ENCODE peak calls at places on chromosomes 1 and 21, in five cellular contexts. X is lower leg skin, U is prostate gland, M is tibial nerve, C is esophagus squamous epithelium. I is an unnamed sample.

GRCh38 chr1:192516776-192517297 is 58.7 kb upstream of the RGS1 start:
- DNase-seq in X (peak), U (no peak), M (no peak), C (no peak), I (no peak)

GRCh38 chr1:163162281-163162937 is 40.3 kb downstream of the RGS5 start:
- DNase-seq in X (no peak), U (no peak), M (no peak), C (no peak), I (no peak)

GRCh38 chr1:218521414-218522169 is 176.5 kb downstream of the TGFB2 start:
- DNase-seq in X (peak), U (peak), M (peak), C (no peak), I (no peak)

GRCh38 chr1:84619383-84620093 is 45.3 kb upstream of the CTBS start:
- DNase-seq in X (no peak), U (no peak), M (no peak), C (no peak), I (peak)

GRCh38 chr1:17080085-17080759 is 26.4 kb upstream of the SDHB start:
- DNase-seq in X (no peak), U (no peak), M (no peak), C (no peak), I (no peak)

GRCh38 chr1:157157481-157158190 is 19.4 kb upstream of the ETV3 start:
- DNase-seq in X (no peak), U (no peak), M (no peak), C (no peak), I (no peak)

GRCh38 chr21:41207401-41208388 is 39.7 kb downstream of the BACE2 start:
- DNase-seq in X (peak), U (peak), M (peak), C (no peak), I (no peak)

GRCh38 chr1:941588-942383 is 17.3 kb downstream of the NOC2L start:
- DNase-seq in X (no peak), U (no peak), M (no peak), C (no peak), I (peak)

GRCh38 chr1:23577056-23577985 is 18.0 kb upstream of the ID3 start:
- DNase-seq in X (no peak), U (no peak), M (no peak), C (no peak), I (no peak)

GRCh38 chr1:238675241-238675640 is 711.1 kb upstream of the CHRM3 start:
- DNase-seq in X (no peak), U (no peak), M (no peak), C (no peak), I (no peak)

GRCh38 chr1:54870869-54871268 is 16.1 kb downstream of the DHCR24 start:
- DNase-seq in X (no peak), U (no peak), M (no peak), C (no peak), I (no peak)

GRCh38 chr1:37726191-37726590 is 33.9 kb downstream of the CDCA8 start:
- DNase-seq in X (no peak), U (no peak), M (no peak), C (no peak), I (no peak)

GRCh38 chr1:183711691-183712401 is 58.7 kb upstream of the APOBEC4 start:
- DNase-seq in X (no peak), U (no peak), M (no peak), C (no peak), I (no peak)

GRCh38 chr1:243447844-243448243 is 192.0 kb downstream of the SDCCAG8 start:
- DNase-seq in X (no peak), U (no peak), M (no peak), C (no peak), I (no peak)

GRCh38 chr1:23581219-23581618 is 21.9 kb upstream of the ID3 start:
- DNase-seq in X (no peak), U (no peak), M (no peak), C (no peak), I (no peak)

GRCh38 chr1:217117973-217118465 is 394.8 kb upstream of the ESRRG start:
- DNase-seq in X (no peak), U (no peak), M (no peak), C (no peak), I (no peak)

GRCh38 chr1:228882041-228882784 is 146.9 kb downstream of the RHOU start:
- DNase-seq in X (no peak), U (no peak), M (no peak), C (no peak), I (no peak)

GRCh38 chr1:68276448-68276847 is 44.1 kb upstream of the WLS start:
- DNase-seq in X (no peak), U (no peak), M (no peak), C (no peak), I (no peak)

DNA sequence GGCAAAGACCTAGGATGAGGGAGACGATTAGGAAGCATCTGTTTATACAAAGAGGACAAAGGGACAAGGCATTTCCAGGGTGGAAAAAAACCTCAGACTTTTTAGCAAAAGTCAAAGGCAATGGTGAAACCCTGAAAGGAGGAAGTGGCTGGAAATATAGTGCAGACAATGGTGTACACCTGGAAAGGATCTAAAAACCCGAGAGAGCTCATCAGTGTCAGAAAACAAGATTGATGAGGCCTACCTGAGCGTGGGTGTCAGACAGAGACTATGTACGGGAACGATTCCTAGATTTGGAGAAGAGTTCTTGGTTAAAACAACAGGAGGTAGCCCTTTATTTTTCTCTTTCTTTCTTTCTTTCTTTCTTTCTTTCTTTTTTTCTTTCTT is 68.8 kb upstream of the HUNK start:
- DNase-seq in X (no peak), U (no peak), M (no peak), C (no peak), I (no peak)
- TF ChIP-seq POLR2A in X (no peak), U (no peak), M (no peak), C (no peak), I (no peak)

GRCh38 chr1:2556277-2557145 is at the start of gene TNFRSF14:
- DNase-seq in X (peak), U (peak), M (no peak), C (no peak), I (no peak)
- TF ChIP-seq POLR2A in X (no peak), U (peak), M (no peak), C (no peak), I (peak)

DNA sequence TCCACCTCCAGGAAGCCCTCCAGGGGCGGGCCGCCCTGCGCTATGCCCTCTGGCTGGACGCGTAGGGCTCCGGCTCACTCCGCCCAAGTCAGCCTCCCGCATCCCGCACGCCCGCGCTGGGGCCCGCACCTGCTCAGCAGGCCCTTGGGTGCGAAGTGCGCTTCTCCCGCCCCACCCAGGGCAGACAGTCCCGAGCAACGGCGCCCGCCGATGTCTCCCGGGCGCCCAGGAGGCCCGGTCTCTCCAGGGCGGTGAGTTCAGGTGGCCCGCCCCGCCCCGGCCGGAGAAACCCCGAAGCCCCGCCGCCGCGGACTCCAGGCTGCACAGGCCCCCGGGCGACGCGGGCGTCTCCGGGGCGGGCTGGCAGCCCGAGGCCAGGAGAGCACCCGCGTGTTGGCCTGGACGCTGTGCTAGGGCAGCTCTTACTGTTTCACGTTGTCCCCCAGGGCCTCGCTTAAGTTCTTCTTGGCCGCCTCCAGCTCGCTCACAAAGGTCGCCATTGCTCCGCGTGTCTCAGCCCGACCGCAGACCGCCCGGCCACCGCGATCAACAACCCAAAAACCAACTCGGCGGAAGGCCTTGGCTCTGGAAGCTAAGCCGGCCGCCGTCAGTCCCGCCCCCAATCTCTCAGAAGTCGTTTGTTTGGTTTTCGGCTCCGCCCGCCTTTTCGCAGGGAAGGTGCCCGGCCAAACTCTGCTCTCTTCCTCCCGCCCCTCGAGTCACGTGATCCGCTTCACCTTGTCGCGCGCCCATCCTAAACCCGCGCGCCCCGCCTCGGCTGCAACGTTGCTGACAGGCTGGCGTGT is at the start of gene TADA1:
- DNase-seq in X (peak), U (peak), M (peak), C (peak), I (peak)
- TF ChIP-seq POLR2A in X (no peak), U (peak), M (peak), C (peak), I (peak)

GRCh38 chr1:94542088-94542671 is 621 bp upstream of the F3 start:
- DNase-seq in X (peak), U (no peak), M (peak), C (no peak), I (no peak)

GRCh38 chr1:94540440-94541174 is 952 bp downstream of the F3 start:
- DNase-seq in X (no peak), U (no peak), M (no peak), C (no peak), I (no peak)

GRCh38 chr1:94543003-94543402 is 1.4 kb upstream of the F3 start:
- DNase-seq in X (no peak), U (no peak), M (no peak), C (no peak), I (no peak)

GRCh38 chr1:94539496-94539895 is 2.1 kb downstream of the F3 start:
- DNase-seq in X (no peak), U (no peak), M (no peak), C (no peak), I (no peak)

GRCh38 chr1:94541175-94542087 is at the start of gene F3:
- DNase-seq in X (peak), U (peak), M (peak), C (peak), I (peak)
- TF ChIP-seq POLR2A in X (peak), U (peak), M (peak), C (peak), I (peak)

DNA sequence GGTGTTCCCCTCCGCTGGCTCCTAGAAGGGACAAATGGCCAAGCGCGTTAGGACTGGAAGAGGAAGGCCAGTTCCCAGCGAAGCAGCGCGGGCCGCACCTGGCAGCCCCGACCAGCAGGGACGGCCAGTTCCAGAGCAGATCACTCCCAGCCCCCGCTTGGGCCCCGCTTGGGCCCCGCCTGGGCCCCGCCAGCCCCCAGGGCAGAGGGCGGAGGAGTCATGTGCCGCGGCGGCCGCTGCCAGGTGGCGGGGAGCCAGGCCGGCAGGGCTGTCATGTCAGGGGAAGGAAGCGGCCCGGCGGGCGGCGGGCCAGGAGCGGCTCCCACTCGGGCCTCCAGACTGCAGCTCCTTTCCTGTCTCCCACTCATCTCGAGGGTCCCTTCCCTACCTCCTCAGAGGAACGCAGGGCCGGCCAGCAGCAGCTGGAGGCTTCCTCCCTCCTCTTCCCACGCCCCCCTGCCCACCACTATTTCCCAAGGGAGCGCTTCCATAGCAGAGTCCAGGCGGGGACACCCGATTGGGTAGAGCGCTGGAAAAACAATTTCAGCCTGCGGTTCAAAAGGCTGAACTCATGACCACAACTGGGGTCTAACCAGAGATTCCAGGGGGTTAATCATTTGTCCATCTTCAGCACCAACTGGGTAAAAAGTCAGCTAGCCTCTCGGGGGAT is 16.5 kb downstream of the ZNF697 start:
- DNase-seq in X (peak), U (peak), M (peak), C (no peak), I (no peak)
- TF ChIP-seq POLR2A in X (no peak), U (no peak), M (no peak), C (no peak), I (no peak)

GRCh38 chr1:147895123-147895522 is 7.5 kb upstream of the GJA8 start:
- DNase-seq in X (no peak), U (no peak), M (no peak), C (no peak), I (no peak)
- TF ChIP-seq POLR2A in X (no peak), U (no peak), M (no peak), C (no peak), I (no peak)

GRCh38 chr1:211328866-211329265 is 2.2 kb downstream of the TRAF5 start:
- DNase-seq in X (no peak), U (no peak), M (no peak), C (no peak), I (no peak)

GRCh38 chr1:211326140-211326527 is 499 bp upstream of the TRAF5 start:
- DNase-seq in X (no peak), U (no peak), M (no peak), C (no peak), I (no peak)

GRCh38 chr1:211326528-211327340 is at the start of gene TRAF5:
- DNase-seq in X (peak), U (peak), M (no peak), C (no peak), I (peak)

GRCh38 chr1:211328084-211328694 is 1.6 kb downstream of the TRAF5 start:
- DNase-seq in X (no peak), U (no peak), M (no peak), C (no peak), I (no peak)

GRCh38 chr1:211327341-211327921 is 798 bp downstream of the TRAF5 start:
- DNase-seq in X (no peak), U (no peak), M (no peak), C (no peak), I (peak)
- TF ChIP-seq POLR2A in X (no peak), U (no peak), M (no peak), C (no peak), I (no peak)

GRCh38 chr1:226121587-226122400 is 59.3 kb downstream of the H3-3A start:
- DNase-seq in X (no peak), U (peak), M (peak), C (no peak), I (peak)
- TF ChIP-seq POLR2A in X (no peak), U (no peak), M (no peak), C (no peak), I (peak)

GRCh38 chr1:213988639-213989070 is 882 bp downstream of the PROX1 start:
- DNase-seq in X (no peak), U (no peak), M (no peak), C (no peak), I (no peak)

GRCh38 chr1:213986925-213987250 is 885 bp upstream of the PROX1 start:
- DNase-seq in X (no peak), U (no peak), M (no peak), C (no peak), I (no peak)

GRCh38 chr1:213989071-213989739 is 1.4 kb downstream of the PROX1 start:
- DNase-seq in X (no peak), U (no peak), M (no peak), C (no peak), I (no peak)

GRCh38 chr1:213987422-213987875 is 324 bp upstream of the PROX1 start:
- DNase-seq in X (no peak), U (no peak), M (no peak), C (no peak), I (no peak)

DNA sequence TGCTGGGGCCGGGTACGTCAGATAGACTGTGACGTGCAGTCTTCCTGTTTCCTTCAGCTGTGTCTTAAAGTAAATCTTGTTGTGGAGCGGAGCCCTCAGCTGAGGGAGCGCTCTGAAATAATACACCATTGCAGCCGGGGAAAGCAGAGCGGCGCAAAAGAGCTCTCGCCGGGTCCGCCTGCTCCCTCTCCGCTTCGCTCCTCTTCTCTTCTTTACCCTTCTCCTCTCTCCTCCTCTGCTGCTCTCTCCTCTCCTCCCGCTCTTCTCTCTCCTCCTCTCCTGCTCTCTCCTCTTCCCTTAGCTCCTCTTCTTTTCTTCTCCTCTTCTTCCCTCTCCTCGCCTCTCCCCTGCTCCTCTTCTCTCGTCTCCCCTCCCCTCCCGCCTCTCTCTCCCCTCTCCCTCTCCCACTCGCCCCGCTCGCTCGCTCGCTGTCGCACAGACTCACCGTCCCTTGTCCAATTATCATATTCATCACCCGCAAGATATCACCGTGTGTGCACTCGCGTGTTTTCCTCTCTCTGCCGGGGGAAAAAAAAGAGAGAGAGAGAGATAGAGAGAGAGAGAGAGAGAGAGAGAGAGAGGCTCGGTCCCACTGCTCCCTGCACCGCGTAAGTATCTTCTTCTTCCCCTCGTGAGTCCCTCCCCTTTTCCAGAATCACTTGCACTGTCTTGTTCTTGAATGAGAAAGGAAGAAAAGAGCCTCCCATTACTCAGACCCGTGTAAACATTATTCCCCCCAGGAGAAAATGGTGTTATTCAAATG is at the start of gene PROX1:
- DNase-seq in X (peak), U (peak), M (peak), C (no peak), I (peak)
- TF ChIP-seq POLR2A in X (no peak), U (peak), M (no peak), C (no peak), I (no peak)

I was measured in H54.